ENCODE peak calls at places on chromosomes 11 and 22, in ten cellular contexts. Z is PC-3, V is H1, W is PC-9, K is SK-N-SH, U is hepatocyte, C is K562, N is H9, E is GM23248, L is IMR-90. J is an unnamed sample.

GRCh38 chr11:72263363-72263762 is 19.4 kb upstream of the PHOX2A start:
- DNase-seq in Z (peak), V (no peak), W (no peak), K (no peak), U (no peak), C (peak), N (no peak), E (peak), L (peak), J (peak)

GRCh38 chr11:45702511-45702910 is 37.1 kb upstream of the CHST1 start:
- DNase-seq in Z (no peak), V (no peak), W (no peak), K (no peak), U (no peak), C (no peak), N (no peak), E (no peak), L (no peak), J (no peak)

GRCh38 chr11:6328321-6328720 is 8.0 kb upstream of the CAVIN3 start:
- DNase-seq in Z (no peak), V (no peak), W (no peak), K (no peak), U (no peak), C (no peak), N (no peak), E (peak), L (peak), J (no peak)

GRCh38 chr22:29765905-29766631 is 739 bp downstream of the ZMAT5 start:
- DNase-seq in Z (no peak), V (no peak), W (no peak), K (peak), U (peak), C (peak), N (no peak), E (peak), L (no peak), J (no peak)

GRCh38 chr11:115208808-115209259 is 295.4 kb downstream of the CADM1 start:
- DNase-seq in Z (no peak), V (no peak), W (no peak), K (no peak), U (no peak), C (no peak), N (no peak), E (no peak), L (no peak), J (no peak)

GRCh38 chr11:8234425-8234821 is 29.3 kb downstream of the LMO1 start:
- DNase-seq in Z (peak), V (no peak), W (peak), K (peak), U (no peak), C (no peak), N (peak), E (no peak), L (no peak), J (no peak)

GRCh38 chr11:119615003-119615878 is 113.8 kb downstream of the NECTIN1 start:
- DNase-seq in Z (peak), V (no peak), W (no peak), K (no peak), U (peak), C (no peak), N (no peak), E (peak), L (peak), J (peak)

GRCh38 chr22:40263191-40263590 is 83.1 kb upstream of the ADSL start:
- DNase-seq in Z (no peak), V (no peak), W (no peak), K (no peak), U (no peak), C (peak), N (no peak), E (no peak), L (no peak), J (peak)

GRCh38 chr22:41979423-41980250 is 10.4 kb downstream of the SEPTIN3 start:
- DNase-seq in Z (no peak), V (no peak), W (no peak), K (no peak), U (no peak), C (no peak), N (no peak), E (no peak), L (no peak), J (no peak)

GRCh38 chr22:44994399-44995281 is 15.2 kb downstream of the PHF21B start:
- DNase-seq in Z (no peak), V (no peak), W (no peak), K (peak), U (peak), C (no peak), N (no peak), E (no peak), L (no peak), J (no peak)

GRCh38 chr11:111514216-111515031 is at the start of gene HOATZ:
- DNase-seq in Z (no peak), V (peak), W (no peak), K (peak), U (peak), C (peak), N (peak), E (no peak), L (no peak), J (no peak)

GRCh38 chr22:45994516-45995404 is 17.8 kb upstream of the WNT7B start:
- DNase-seq in Z (peak), V (peak), W (peak), K (peak), U (peak), C (peak), N (peak), E (peak), L (peak), J (peak)

GRCh38 chr11:26766996-26767395 is 45.1 kb upstream of the SLC5A12 start:
- DNase-seq in Z (no peak), V (no peak), W (no peak), K (no peak), U (no peak), C (no peak), N (no peak), E (peak), L (no peak), J (no peak)

GRCh38 chr11:123033895-123034294 is 28.0 kb downstream of the HSPA8 start:
- DNase-seq in Z (no peak), V (no peak), W (no peak), K (no peak), U (no peak), C (peak), N (peak), E (peak), L (no peak), J (peak)

GRCh38 chr11:110565690-110566336 is 136.1 kb downstream of the FDX1 start:
- DNase-seq in Z (peak), V (no peak), W (peak), K (no peak), U (peak), C (no peak), N (no peak), E (no peak), L (no peak), J (no peak)

GRCh38 chr11:34926831-34927132 is 10.4 kb downstream of the PDHX start:
- DNase-seq in Z (peak), V (no peak), W (no peak), K (no peak), U (no peak), C (no peak), N (no peak), E (peak), L (peak), J (no peak)

GRCh38 chr11:504053-504993 is 2.7 kb downstream of the RNH1 start:
- DNase-seq in Z (no peak), V (no peak), W (no peak), K (no peak), U (peak), C (peak), N (no peak), E (peak), L (no peak), J (peak)

GRCh38 chr11:132093861-132094260 is 723.4 kb downstream of the NTM start:
- DNase-seq in Z (no peak), V (no peak), W (no peak), K (no peak), U (no peak), C (no peak), N (no peak), E (no peak), L (no peak), J (no peak)

GRCh38 chr11:15627560-15627959 is 512.8 kb downstream of the INSC start:
- DNase-seq in Z (peak), V (no peak), W (no peak), K (no peak), U (no peak), C (no peak), N (no peak), E (peak), L (peak), J (no peak)

GRCh38 chr11:78564037-78564888 is 10.4 kb downstream of the NARS2 start:
- DNase-seq in Z (peak), V (no peak), W (peak), K (peak), U (peak), C (peak), N (no peak), E (peak), L (peak), J (peak)

GRCh38 chr11:27977031-27977430 is 130.9 kb downstream of the KIF18A start:
- DNase-seq in Z (peak), V (no peak), W (no peak), K (no peak), U (no peak), C (no peak), N (no peak), E (peak), L (peak), J (no peak)

GRCh38 chr22:46595545-46595944 is 24.6 kb upstream of the GRAMD4 start:
- DNase-seq in Z (no peak), V (no peak), W (no peak), K (no peak), U (peak), C (no peak), N (no peak), E (no peak), L (no peak), J (no peak)

GRCh38 chr11:66432597-66432996 is 6.1 kb downstream of the MRPL11 start:
- DNase-seq in Z (no peak), V (no peak), W (no peak), K (no peak), U (no peak), C (no peak), N (no peak), E (no peak), L (no peak), J (no peak)

GRCh38 chr11:21321530-21321929 is 652.1 kb downstream of the NELL1 start:
- DNase-seq in Z (no peak), V (no peak), W (no peak), K (no peak), U (no peak), C (no peak), N (no peak), E (no peak), L (no peak), J (no peak)

GRCh38 chr11:86743223-86744118 is 56.9 kb upstream of the PRSS23 start:
- DNase-seq in Z (peak), V (no peak), W (peak), K (no peak), U (peak), C (peak), N (no peak), E (peak), L (peak), J (peak)

GRCh38 chr11:70826541-70826943 is 425.8 kb downstream of the SHANK2 start:
- DNase-seq in Z (no peak), V (peak), W (no peak), K (peak), U (peak), C (no peak), N (peak), E (peak), L (no peak), J (no peak)

GRCh38 chr11:32187106-32187505 is 96.2 kb downstream of the RCN1 start:
- DNase-seq in Z (no peak), V (no peak), W (no peak), K (no peak), U (no peak), C (no peak), N (no peak), E (no peak), L (no peak), J (no peak)

GRCh38 chr22:44710474-44711235 is 8.7 kb downstream of the PRR5 start:
- DNase-seq in Z (no peak), V (no peak), W (peak), K (no peak), U (no peak), C (peak), N (no peak), E (no peak), L (no peak), J (no peak)

GRCh38 chr22:26464312-26464711 is 19.3 kb downstream of the HPS4 start:
- DNase-seq in Z (no peak), V (no peak), W (no peak), K (no peak), U (no peak), C (no peak), N (no peak), E (peak), L (no peak), J (peak)

GRCh38 chr11:79744941-79745340 is 304.1 kb upstream of the TENM4 start:
- DNase-seq in Z (peak), V (no peak), W (no peak), K (no peak), U (no peak), C (no peak), N (no peak), E (no peak), L (no peak), J (no peak)

GRCh38 chr22:27719535-27720227 is 81.9 kb downstream of the MN1 start:
- DNase-seq in Z (no peak), V (no peak), W (no peak), K (no peak), U (no peak), C (peak), N (peak), E (peak), L (peak), J (no peak)

GRCh38 chr11:66006134-66006890 is 4.0 kb downstream of the BANF1 start:
- DNase-seq in Z (no peak), V (no peak), W (no peak), K (no peak), U (no peak), C (no peak), N (no peak), E (no peak), L (no peak), J (no peak)

GRCh38 chr22:44088976-44089570 is 65.0 kb downstream of the PARVB start:
- DNase-seq in Z (no peak), V (no peak), W (no peak), K (no peak), U (no peak), C (no peak), N (no peak), E (peak), L (peak), J (no peak)

GRCh38 chr11:69382131-69383128 is 88.5 kb downstream of the MYEOV start:
- DNase-seq in Z (peak), V (peak), W (peak), K (peak), U (no peak), C (peak), N (peak), E (peak), L (no peak), J (no peak)

GRCh38 chr11:64123102-64123434 is 42.8 kb downstream of the MACROD1 start:
- DNase-seq in Z (no peak), V (no peak), W (no peak), K (peak), U (no peak), C (no peak), N (no peak), E (no peak), L (no peak), J (no peak)

GRCh38 chr11:64123679-64124078 is 42.2 kb downstream of the MACROD1 start:
- DNase-seq in Z (no peak), V (no peak), W (no peak), K (no peak), U (no peak), C (no peak), N (no peak), E (no peak), L (no peak), J (no peak)

GRCh38 chr11:64120951-64121569 is 44.9 kb downstream of the MACROD1 start:
- DNase-seq in Z (no peak), V (no peak), W (peak), K (no peak), U (no peak), C (no peak), N (no peak), E (peak), L (peak), J (no peak)

GRCh38 chr11:64122411-64123101 is 43.4 kb downstream of the MACROD1 start:
- DNase-seq in Z (no peak), V (no peak), W (no peak), K (no peak), U (no peak), C (no peak), N (no peak), E (no peak), L (no peak), J (no peak)

DNA sequence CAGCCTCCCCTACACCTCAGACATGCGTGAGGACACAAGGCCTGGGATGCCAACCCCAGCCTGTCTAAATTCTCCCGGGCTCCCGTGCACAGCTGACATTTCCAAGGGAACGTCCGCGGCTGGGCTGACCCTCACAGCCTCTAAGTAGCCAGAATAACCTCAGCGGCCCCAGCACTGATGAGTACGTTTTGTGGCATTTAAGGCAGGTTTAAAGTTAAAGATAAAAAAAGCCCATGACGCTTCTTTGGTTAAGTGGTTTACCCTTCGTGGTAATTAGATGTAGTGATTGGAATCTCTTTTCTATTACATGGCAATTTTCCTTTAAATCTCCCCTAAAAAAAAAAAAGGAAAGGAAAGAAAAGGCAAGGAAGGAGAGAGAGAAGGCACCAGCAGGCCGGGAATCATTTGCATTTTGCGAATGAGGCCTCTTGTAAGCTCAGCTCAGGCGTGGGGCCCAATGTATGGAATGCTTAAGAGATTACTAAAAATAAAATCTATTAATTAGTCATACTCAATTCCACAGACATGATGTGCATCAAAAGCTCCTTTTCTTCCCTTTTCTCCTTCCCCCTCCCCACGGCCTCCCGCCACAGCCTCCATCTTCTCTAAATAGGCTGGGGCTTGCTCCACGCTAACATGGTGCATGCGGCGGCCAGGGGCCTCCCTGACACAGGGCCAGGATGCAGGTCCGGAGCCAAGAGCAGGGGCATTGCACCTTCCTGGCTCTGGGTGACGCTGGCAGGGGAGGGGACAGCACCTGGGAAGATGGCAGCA is 44.1 kb downstream of the MACROD1 start:
- DNase-seq in Z (peak), V (no peak), W (no peak), K (no peak), U (no peak), C (no peak), N (no peak), E (peak), L (peak), J (no peak)
- H3K4me2 ChIP-seq in Z (no peak), V (peak), W (no peak), K (peak), U (no peak), C (no peak), N (no peak), E (no peak), L (peak), J (no peak)

GRCh38 chr22:38792833-38793232 is 1.1 kb downstream of the DNAL4 start:
- DNase-seq in Z (peak), V (no peak), W (no peak), K (no peak), U (no peak), C (no peak), N (no peak), E (peak), L (peak), J (no peak)
- H3K4me2 ChIP-seq in Z (peak), V (peak), W (peak), K (peak), U (peak), C (peak), N (peak), E (peak), L (peak), J (peak)

DNA sequence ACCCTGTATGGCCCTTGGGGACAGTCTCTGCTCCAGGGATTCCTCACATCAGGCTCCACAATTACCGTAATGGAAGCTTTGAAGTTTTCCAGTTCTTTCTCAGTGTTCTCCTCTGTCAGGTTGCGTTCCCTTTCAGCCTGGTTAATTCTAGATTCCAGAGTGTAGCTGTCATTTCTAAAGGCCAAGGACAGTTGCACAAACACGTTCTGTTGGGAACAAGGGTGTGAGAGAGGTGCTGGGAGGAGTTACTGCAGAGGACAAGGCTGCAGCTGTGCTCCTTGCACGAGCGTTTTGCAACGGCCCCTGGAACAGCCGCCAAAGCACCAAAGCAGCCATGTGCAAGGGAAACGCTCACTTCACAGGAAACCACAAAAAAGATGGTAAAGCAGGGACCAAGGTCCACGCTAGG is 35.9 kb upstream of the LYVE1 start:
- DNase-seq in Z (no peak), V (no peak), W (no peak), K (no peak), U (peak), C (no peak), N (no peak), E (peak), L (peak), J (peak)
- H3K4me2 ChIP-seq in Z (no peak), V (no peak), W (no peak), K (no peak), U (peak), C (no peak), N (no peak), E (no peak), L (peak), J (no peak)

GRCh38 chr11:76672431-76673163 is 2.0 kb upstream of the LRRC32 start:
- DNase-seq in Z (no peak), V (no peak), W (no peak), K (no peak), U (no peak), C (no peak), N (no peak), E (no peak), L (no peak), J (no peak)

GRCh38 chr11:76671626-76672309 is 1.2 kb upstream of the LRRC32 start:
- DNase-seq in Z (no peak), V (no peak), W (no peak), K (no peak), U (no peak), C (no peak), N (no peak), E (no peak), L (no peak), J (no peak)

GRCh38 chr11:76674517-76675400 is 4.2 kb upstream of the LRRC32 start:
- DNase-seq in Z (no peak), V (no peak), W (no peak), K (no peak), U (no peak), C (no peak), N (no peak), E (no peak), L (no peak), J (no peak)

GRCh38 chr11:76671236-76671590 is 666 bp upstream of the LRRC32 start:
- DNase-seq in Z (no peak), V (no peak), W (no peak), K (no peak), U (no peak), C (no peak), N (no peak), E (no peak), L (no peak), J (no peak)

GRCh38 chr11:76673164-76674142 is 2.9 kb upstream of the LRRC32 start:
- DNase-seq in Z (no peak), V (no peak), W (no peak), K (no peak), U (no peak), C (no peak), N (no peak), E (no peak), L (no peak), J (no peak)
- H3K4me2 ChIP-seq in Z (no peak), V (no peak), W (no peak), K (no peak), U (no peak), C (no peak), N (no peak), E (no peak), L (no peak), J (no peak)

DNA sequence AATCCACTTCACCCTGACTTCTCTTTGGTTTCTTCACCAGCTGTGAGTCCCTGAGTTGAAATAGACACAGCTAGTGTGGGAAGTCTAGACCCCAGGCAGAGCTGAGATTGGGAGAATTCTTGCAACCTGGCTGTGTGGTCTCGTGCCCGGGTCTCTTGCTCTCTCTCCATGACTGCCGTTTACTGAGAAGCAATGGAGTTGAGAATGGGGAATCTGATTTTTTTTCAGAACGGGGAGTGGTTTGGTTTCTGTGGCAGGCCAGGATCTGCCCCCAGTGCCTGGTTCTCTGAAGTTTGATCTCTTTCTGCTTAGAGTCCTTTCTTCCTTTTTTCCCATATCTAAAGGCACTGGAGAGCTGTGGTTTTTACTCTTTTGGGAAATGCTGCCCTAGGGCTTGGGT is 1.5 kb downstream of the SIDT2 start:
- DNase-seq in Z (no peak), V (no peak), W (no peak), K (peak), U (no peak), C (no peak), N (peak), E (peak), L (no peak), J (no peak)
- H3K4me2 ChIP-seq in Z (peak), V (peak), W (peak), K (peak), U (peak), C (peak), N (peak), E (peak), L (peak), J (peak)